ENCODE peak calls at places on chromosomes 13 and 19, in four cellular contexts. One of them, this sample, is unnamed.

GRCh38 chr19:16945364-16945714 is 56.5 kb downstream of the F2RL3 start:
- DNase-seq in esophagus squamous epithelium: no peak
- DNase-seq in IMR-90: no peak
- DNase-seq in A549: no peak
- DNase-seq in this sample: no peak

GRCh38 chr13:30422056-30422914 is at the start of gene UBE2L5:
- DNase-seq in esophagus squamous epithelium: peak
- DNase-seq in IMR-90: peak
- DNase-seq in A549: peak
- DNase-seq in this sample: no peak

GRCh38 chr19:10643968-10644290 is 10.2 kb upstream of the ILF3 start:
- DNase-seq in esophagus squamous epithelium: no peak
- DNase-seq in IMR-90: no peak
- DNase-seq in A549: no peak
- DNase-seq in this sample: no peak

GRCh38 chr19:46599716-46600392 is 1.3 kb upstream of the CALM3 start:
- DNase-seq in A549: peak
- DNase-seq in esophagus squamous epithelium: no peak
- DNase-seq in IMR-90: no peak
- DNase-seq in this sample: no peak

GRCh38 chr19:54352546-54352945 is 12.2 kb downstream of the LAIR1 start:
- DNase-seq in esophagus squamous epithelium: no peak
- DNase-seq in A549: no peak
- DNase-seq in IMR-90: no peak
- DNase-seq in this sample: no peak

GRCh38 chr19:17097593-17098126 is 22.1 kb downstream of the MYO9B start:
- DNase-seq in IMR-90: peak
- DNase-seq in A549: peak
- DNase-seq in esophagus squamous epithelium: no peak
- DNase-seq in this sample: peak

GRCh38 chr13:44879452-44880058 is 109.7 kb downstream of the NUFIP1 start:
- DNase-seq in A549: peak
- DNase-seq in IMR-90: peak
- DNase-seq in esophagus squamous epithelium: no peak
- DNase-seq in this sample: no peak

GRCh38 chr13:98999635-98999952 is 21.7 kb upstream of the DOCK9 start:
- DNase-seq in esophagus squamous epithelium: no peak
- DNase-seq in IMR-90: peak
- DNase-seq in A549: no peak
- DNase-seq in this sample: no peak

GRCh38 chr13:114144606-114145244 is 12.3 kb upstream of the RASA3 start:
- DNase-seq in A549: no peak
- DNase-seq in esophagus squamous epithelium: no peak
- DNase-seq in IMR-90: no peak
- DNase-seq in this sample: no peak

GRCh38 chr13:30856004-30856790 is 49.9 kb upstream of the MEDAG start:
- DNase-seq in esophagus squamous epithelium: no peak
- DNase-seq in IMR-90: no peak
- DNase-seq in A549: no peak
- DNase-seq in this sample: no peak

GRCh38 chr13:51929699-51930098 is 67.9 kb downstream of the CCDC70 start:
- DNase-seq in A549: no peak
- DNase-seq in esophagus squamous epithelium: no peak
- DNase-seq in IMR-90: no peak
- DNase-seq in this sample: no peak

GRCh38 chr19:48342841-48343540 is 17.6 kb downstream of the EMP3 start:
- DNase-seq in esophagus squamous epithelium: no peak
- DNase-seq in IMR-90: peak
- DNase-seq in A549: peak
- DNase-seq in this sample: no peak

GRCh38 chr13:114134944-114135610 is 2.7 kb upstream of the RASA3 start:
- DNase-seq in A549: no peak
- DNase-seq in IMR-90: no peak
- DNase-seq in esophagus squamous epithelium: no peak
- DNase-seq in this sample: no peak

GRCh38 chr13:37640499-37640898 is 41.9 kb upstream of the POSTN start:
- DNase-seq in esophagus squamous epithelium: no peak
- DNase-seq in A549: peak
- DNase-seq in IMR-90: peak
- DNase-seq in this sample: no peak

GRCh38 chr13:46685006-46685730 is 111.8 kb downstream of the ESD start:
- DNase-seq in esophagus squamous epithelium: no peak
- DNase-seq in IMR-90: no peak
- DNase-seq in A549: no peak
- DNase-seq in this sample: no peak

GRCh38 chr13:78881746-78882145 is 222.8 kb upstream of the OBI1 start:
- DNase-seq in esophagus squamous epithelium: no peak
- DNase-seq in A549: no peak
- DNase-seq in IMR-90: no peak
- DNase-seq in this sample: no peak

GRCh38 chr19:46926201-46927071 is 65.6 kb downstream of the ARHGAP35 start:
- DNase-seq in IMR-90: no peak
- DNase-seq in esophagus squamous epithelium: no peak
- DNase-seq in A549: no peak
- DNase-seq in this sample: no peak

GRCh38 chr13:110874508-110874960 is 40.3 kb downstream of the ANKRD10 start:
- DNase-seq in esophagus squamous epithelium: no peak
- DNase-seq in IMR-90: peak
- DNase-seq in A549: peak
- DNase-seq in this sample: peak

GRCh38 chr13:65856464-65856863 is 1373.7 kb downstream of the PCDH9 start:
- DNase-seq in IMR-90: peak
- DNase-seq in esophagus squamous epithelium: no peak
- DNase-seq in A549: no peak
- DNase-seq in this sample: no peak

GRCh38 chr19:56341948-56342347 is 27.3 kb upstream of the ZSCAN5A start:
- DNase-seq in IMR-90: no peak
- DNase-seq in A549: no peak
- DNase-seq in esophagus squamous epithelium: no peak
- DNase-seq in this sample: no peak

GRCh38 chr13:44128522-44128921 is 245.1 kb upstream of the SERP2 start:
- DNase-seq in IMR-90: peak
- DNase-seq in esophagus squamous epithelium: no peak
- DNase-seq in A549: no peak
- DNase-seq in this sample: no peak

GRCh38 chr19:9940778-9941177 is 4.5 kb upstream of the OLFM2 start:
- DNase-seq in IMR-90: peak
- DNase-seq in esophagus squamous epithelium: no peak
- DNase-seq in A549: no peak
- DNase-seq in this sample: no peak

GRCh38 chr13:113209336-113209879 is at the start of gene CUL4A:
- DNase-seq in A549: peak
- DNase-seq in IMR-90: peak
- DNase-seq in esophagus squamous epithelium: no peak
- DNase-seq in this sample: peak

GRCh38 chr13:38684714-38685113 is 2.2 kb upstream of the FREM2 start:
- DNase-seq in IMR-90: no peak
- DNase-seq in A549: no peak
- DNase-seq in esophagus squamous epithelium: no peak
- DNase-seq in this sample: no peak

GRCh38 chr19:28727133-28727834 is 485.7 kb downstream of the UQCRFS1 start:
- DNase-seq in IMR-90: no peak
- DNase-seq in A549: no peak
- DNase-seq in esophagus squamous epithelium: no peak
- DNase-seq in this sample: no peak

GRCh38 chr19:3276341-3276799 is 51.9 kb downstream of the CELF5 start:
- DNase-seq in esophagus squamous epithelium: no peak
- DNase-seq in IMR-90: no peak
- DNase-seq in A549: peak
- DNase-seq in this sample: peak

GRCh38 chr13:27338207-27338606 is 67.6 kb downstream of the RASL11A start:
- DNase-seq in esophagus squamous epithelium: no peak
- DNase-seq in IMR-90: no peak
- DNase-seq in A549: no peak
- DNase-seq in this sample: no peak

GRCh38 chr13:27336005-27336673 is 65.5 kb downstream of the RASL11A start:
- DNase-seq in A549: no peak
- DNase-seq in esophagus squamous epithelium: no peak
- DNase-seq in IMR-90: peak
- DNase-seq in this sample: no peak

GRCh38 chr13:27338816-27339215 is 68.2 kb downstream of the RASL11A start:
- DNase-seq in IMR-90: no peak
- DNase-seq in A549: peak
- DNase-seq in esophagus squamous epithelium: no peak
- DNase-seq in this sample: no peak

GRCh38 chr13:27339299-27339698 is 68.7 kb downstream of the RASL11A start:
- DNase-seq in esophagus squamous epithelium: no peak
- DNase-seq in A549: peak
- DNase-seq in IMR-90: peak
- DNase-seq in this sample: no peak

DNA sequence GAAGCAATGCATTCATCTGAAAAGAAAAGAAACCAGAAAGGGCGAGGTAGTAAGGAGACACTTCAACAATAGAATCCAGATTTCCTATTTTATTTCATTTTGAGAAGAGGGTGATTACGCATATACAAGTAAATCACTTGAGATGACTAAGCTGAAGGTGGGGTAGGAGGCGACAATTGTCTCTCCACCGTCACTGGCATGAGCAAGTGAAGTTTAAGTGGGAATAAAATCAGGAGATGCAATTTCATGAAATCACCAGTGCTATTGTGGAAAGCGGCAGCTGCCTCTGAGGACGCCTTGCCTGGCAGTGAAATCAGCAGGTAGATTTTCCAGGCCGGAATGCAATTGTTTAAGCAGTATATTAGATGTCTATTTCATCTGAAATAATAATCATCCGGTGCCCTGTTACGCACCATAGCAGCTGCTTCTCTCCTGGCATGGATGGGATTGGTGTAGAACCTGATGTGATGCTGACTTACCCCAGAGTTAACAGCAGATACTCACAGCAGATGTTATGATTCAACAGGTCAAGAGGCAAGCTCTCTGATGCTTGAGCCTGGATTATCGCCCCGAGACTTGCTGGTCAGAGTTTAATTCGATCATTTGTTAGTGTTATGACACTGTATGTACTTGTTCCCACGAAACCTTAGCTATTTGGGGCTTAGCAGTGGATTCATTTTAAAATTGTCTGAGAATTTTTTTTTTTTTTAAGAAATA is 64.3 kb downstream of the RASL11A start:
- DNase-seq in esophagus squamous epithelium: no peak
- DNase-seq in A549: no peak
- DNase-seq in IMR-90: peak
- DNase-seq in this sample: no peak
- TF ChIP-seq POLR2A in esophagus squamous epithelium: no peak
- TF ChIP-seq POLR2A in A549: no peak
- TF ChIP-seq POLR2A in IMR-90: no peak
- TF ChIP-seq POLR2A in this sample: no peak

GRCh38 chr19:18281082-18282020 is at the start of gene JUND:
- DNase-seq in esophagus squamous epithelium: peak
- DNase-seq in A549: peak
- DNase-seq in IMR-90: peak
- DNase-seq in this sample: peak

GRCh38 chr19:18284710-18285430 is 3.4 kb upstream of the JUND start:
- DNase-seq in esophagus squamous epithelium: no peak
- DNase-seq in A549: no peak
- DNase-seq in IMR-90: no peak
- DNase-seq in this sample: no peak

GRCh38 chr19:18283338-18283737 is 1.9 kb upstream of the JUND start:
- DNase-seq in esophagus squamous epithelium: no peak
- DNase-seq in IMR-90: no peak
- DNase-seq in A549: no peak
- DNase-seq in this sample: no peak

GRCh38 chr19:18282021-18282787 is 782 bp upstream of the JUND start:
- DNase-seq in IMR-90: no peak
- DNase-seq in esophagus squamous epithelium: peak
- DNase-seq in A549: no peak
- DNase-seq in this sample: peak

GRCh38 chr19:18282788-18283141 is 1.3 kb upstream of the JUND start:
- DNase-seq in esophagus squamous epithelium: no peak
- DNase-seq in A549: peak
- DNase-seq in IMR-90: no peak
- DNase-seq in this sample: no peak
- TF ChIP-seq POLR2A in esophagus squamous epithelium: no peak
- TF ChIP-seq POLR2A in A549: no peak
- TF ChIP-seq POLR2A in IMR-90: no peak
- TF ChIP-seq POLR2A in this sample: no peak

GRCh38 chr19:40778865-40779284 is 828 bp downstream of the RAB4B start:
- DNase-seq in A549: no peak
- DNase-seq in IMR-90: peak
- DNase-seq in esophagus squamous epithelium: no peak
- DNase-seq in this sample: peak

GRCh38 chr19:40776364-40776763 is 1.0 kb downstream of the MIA start:
- DNase-seq in esophagus squamous epithelium: no peak
- DNase-seq in A549: no peak
- DNase-seq in IMR-90: no peak
- DNase-seq in this sample: no peak

GRCh38 chr19:40776966-40777794 is 867 bp upstream of the RAB4B start:
- DNase-seq in IMR-90: peak
- DNase-seq in A549: peak
- DNase-seq in esophagus squamous epithelium: peak
- DNase-seq in this sample: peak

GRCh38 chr19:40778045-40778864 is at the start of gene RAB4B:
- DNase-seq in A549: peak
- DNase-seq in IMR-90: peak
- DNase-seq in esophagus squamous epithelium: peak
- DNase-seq in this sample: peak

GRCh38 chr19:40777795-40778044 is 327 bp upstream of the RAB4B start:
- DNase-seq in IMR-90: no peak
- DNase-seq in esophagus squamous epithelium: no peak
- DNase-seq in A549: no peak
- DNase-seq in this sample: no peak
- TF ChIP-seq POLR2A in IMR-90: peak
- TF ChIP-seq POLR2A in esophagus squamous epithelium: peak
- TF ChIP-seq POLR2A in A549: no peak
- TF ChIP-seq POLR2A in this sample: peak

GRCh38 chr19:13847033-13847899 is 29.7 kb upstream of the NANOS3 start:
- DNase-seq in esophagus squamous epithelium: no peak
- DNase-seq in IMR-90: peak
- DNase-seq in A549: peak
- DNase-seq in this sample: peak

GRCh38 chr19:13844130-13844631 is 32.8 kb upstream of the NANOS3 start:
- DNase-seq in IMR-90: no peak
- DNase-seq in A549: peak
- DNase-seq in esophagus squamous epithelium: no peak
- DNase-seq in this sample: no peak

GRCh38 chr19:13848811-13849241 is 28.1 kb upstream of the NANOS3 start:
- DNase-seq in IMR-90: no peak
- DNase-seq in esophagus squamous epithelium: no peak
- DNase-seq in A549: peak
- DNase-seq in this sample: no peak

GRCh38 chr19:13847900-13848677 is 28.8 kb upstream of the NANOS3 start:
- DNase-seq in IMR-90: no peak
- DNase-seq in A549: no peak
- DNase-seq in esophagus squamous epithelium: no peak
- DNase-seq in this sample: no peak

DNA sequence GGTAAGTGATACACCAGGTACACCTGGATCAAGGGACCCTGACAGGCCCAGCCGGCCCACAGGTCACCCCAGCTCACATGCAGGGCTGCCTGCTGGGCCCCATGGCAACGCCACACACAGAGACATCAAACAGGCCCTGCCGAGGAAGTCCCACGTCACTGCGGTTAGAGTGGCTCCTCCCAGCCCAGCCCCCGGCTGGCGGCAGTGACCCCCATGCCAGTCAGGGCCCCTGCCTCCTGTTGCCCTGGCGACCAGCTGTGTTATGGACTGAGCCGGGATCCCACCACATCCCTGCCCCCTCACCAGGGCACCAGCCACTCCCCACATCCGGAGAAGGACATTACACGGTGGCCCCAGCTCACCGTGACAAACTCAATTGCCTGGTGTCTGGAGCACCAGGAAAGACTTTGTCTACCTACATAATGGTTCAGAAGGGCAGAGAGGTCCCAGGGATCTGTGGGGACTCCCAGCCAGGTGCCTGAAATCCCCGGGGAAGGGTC is 30.4 kb upstream of the NANOS3 start:
- DNase-seq in A549: peak
- DNase-seq in IMR-90: peak
- DNase-seq in esophagus squamous epithelium: peak
- DNase-seq in this sample: peak
- TF ChIP-seq POLR2A in A549: peak
- TF ChIP-seq POLR2A in IMR-90: no peak
- TF ChIP-seq POLR2A in esophagus squamous epithelium: no peak
- TF ChIP-seq POLR2A in this sample: peak

This sample was measured in H54.